ENCODE peak calls at places on chromosome 11, in eight cellular contexts. B, N, J, H, O, X, I and W are unnamed samples.

GRCh38 chr11:19714093-19714386 is 1.4 kb downstream of the NAV2 start:
- DNase-seq in B (no peak), N (peak), J (peak), H (no peak), O (no peak), X (peak), I (no peak), W (peak)

GRCh38 chr11:67033661-67034166 is 10.8 kb downstream of the SYT12 start:
- DNase-seq in B (peak), N (peak), J (peak), H (peak), O (no peak), X (peak), I (no peak), W (peak)

GRCh38 chr11:91795139-91795887 is 429.3 kb upstream of the FAT3 start:
- DNase-seq in B (peak), N (no peak), J (no peak), H (no peak), O (no peak), X (no peak), I (no peak), W (peak)

GRCh38 chr11:33500865-33501479 is 199.7 kb downstream of the C11orf91 start:
- DNase-seq in B (no peak), N (peak), J (peak), H (peak), O (no peak), X (peak), I (no peak), W (peak)

GRCh38 chr11:118437046-118437735 is 899 bp downstream of the KMT2A start:
- DNase-seq in B (no peak), N (peak), J (peak), H (peak), O (peak), X (peak), I (peak), W (peak)

GRCh38 chr11:113518716-113519495 is 43.7 kb upstream of the DRD2 start:
- DNase-seq in B (no peak), N (no peak), J (no peak), H (no peak), O (no peak), X (no peak), I (no peak), W (no peak)

GRCh38 chr11:97617031-97617430 is 1227.2 kb downstream of the JRKL start:
- DNase-seq in B (no peak), N (no peak), J (no peak), H (no peak), O (no peak), X (no peak), I (no peak), W (peak)

GRCh38 chr11:83044958-83045712 is 26.6 kb downstream of the RAB30 start:
- DNase-seq in B (no peak), N (peak), J (peak), H (peak), O (peak), X (peak), I (no peak), W (peak)

GRCh38 chr11:118953265-118953664 is 2.8 kb upstream of the UPK2 start:
- DNase-seq in B (no peak), N (peak), J (no peak), H (no peak), O (peak), X (no peak), I (peak), W (peak)

GRCh38 chr11:8283510-8284272 is 20.0 kb upstream of the LMO1 start:
- DNase-seq in B (no peak), N (no peak), J (no peak), H (no peak), O (no peak), X (no peak), I (peak), W (no peak)
- H3K4me3 ChIP-seq in B (no peak), N (no peak), J (no peak), H (no peak), O (no peak), X (no peak), I (peak), W (no peak)

GRCh38 chr11:74468058-74468457 is 709 bp upstream of the KCNE3 start:
- DNase-seq in B (no peak), N (no peak), J (no peak), H (no peak), O (no peak), X (no peak), I (no peak), W (no peak)
- H3K4me3 ChIP-seq in B (no peak), N (no peak), J (no peak), H (no peak), O (no peak), X (no peak), I (no peak), W (peak)

DNA sequence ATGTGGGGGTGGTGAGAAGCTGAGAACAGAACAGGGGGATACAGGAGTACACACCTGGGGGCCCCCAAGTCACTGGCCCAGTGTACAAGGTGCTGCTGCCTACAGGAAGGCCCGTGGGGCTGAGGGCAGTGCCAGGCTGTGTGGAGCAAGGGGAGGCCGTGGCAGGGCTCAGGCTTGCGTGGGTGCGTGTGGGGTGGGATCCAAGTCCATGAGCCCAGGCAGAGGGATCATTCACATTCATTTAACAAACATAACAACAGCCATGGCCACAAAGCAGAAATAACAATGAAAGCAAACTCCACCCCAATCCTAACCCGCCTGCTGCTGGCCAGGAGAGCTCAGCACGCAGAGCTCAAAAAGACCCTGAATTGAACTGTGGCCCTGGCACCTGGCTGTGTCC is 17.1 kb upstream of the SCGB1A1 start:
- DNase-seq in B (no peak), N (no peak), J (no peak), H (no peak), O (no peak), X (no peak), I (peak), W (no peak)
- H3K4me3 ChIP-seq in B (no peak), N (no peak), J (no peak), H (peak), O (no peak), X (peak), I (no peak), W (no peak)

DNA sequence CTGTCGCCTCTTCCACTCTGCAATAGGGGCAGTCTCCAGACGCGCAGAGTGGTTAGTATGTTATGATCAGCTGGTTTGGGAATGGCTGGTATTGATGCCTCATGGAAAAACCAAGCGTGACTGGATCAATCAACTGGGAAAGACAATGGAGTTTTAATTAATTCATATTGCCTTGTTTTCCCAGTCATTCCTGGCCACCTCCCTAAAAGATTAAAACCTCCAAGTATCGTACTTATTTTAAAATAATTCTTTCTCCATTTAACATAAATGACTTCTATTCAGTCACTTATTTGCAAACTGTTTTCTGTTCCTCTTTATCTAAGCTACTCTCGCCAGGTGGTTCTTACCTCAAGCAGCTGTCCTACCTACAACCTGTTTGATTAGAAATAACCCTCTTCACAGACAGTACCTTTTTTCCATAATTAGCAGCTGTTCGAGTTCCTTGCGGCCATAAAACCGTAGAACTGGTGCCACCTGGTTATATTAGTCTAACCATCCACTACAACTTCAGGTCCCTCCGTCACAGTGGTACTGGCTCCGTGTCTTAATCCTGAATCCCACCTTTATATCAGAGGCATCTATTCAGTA is 898 bp downstream of the ZNF215 start:
- DNase-seq in B (no peak), N (no peak), J (no peak), H (no peak), O (peak), X (no peak), I (no peak), W (no peak)
- H3K4me3 ChIP-seq in B (peak), N (peak), J (peak), H (peak), O (peak), X (peak), I (peak), W (peak)

DNA sequence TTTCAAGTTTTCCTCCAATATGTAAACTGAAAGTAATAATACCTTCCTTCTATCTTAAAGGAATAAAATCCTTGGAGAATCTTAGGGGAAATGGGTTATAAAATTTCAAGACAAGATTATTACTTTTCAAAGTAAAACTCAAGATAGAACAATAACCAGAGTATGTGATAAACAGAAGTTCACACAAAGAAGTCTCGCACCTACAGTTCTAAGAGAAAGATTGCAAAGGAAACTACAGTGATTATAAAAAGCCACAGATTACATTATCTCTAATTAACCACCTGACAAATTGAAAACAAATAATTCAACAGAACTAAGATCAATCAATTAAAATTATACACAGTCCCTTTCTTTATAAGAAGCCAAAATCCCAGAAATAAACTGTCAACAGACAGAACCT is 34.0 kb downstream of the AMBRA1 start:
- DNase-seq in B (no peak), N (no peak), J (no peak), H (no peak), O (no peak), X (no peak), I (no peak), W (no peak)
- H3K4me3 ChIP-seq in B (no peak), N (no peak), J (peak), H (no peak), O (peak), X (peak), I (peak), W (no peak)

GRCh38 chr11:35419713-35420333 is 465 bp upstream of the SLC1A2 start:
- DNase-seq in B (no peak), N (no peak), J (no peak), H (no peak), O (no peak), X (no peak), I (no peak), W (peak)
- H3K4me3 ChIP-seq in B (peak), N (peak), J (peak), H (peak), O (no peak), X (peak), I (peak), W (peak)

GRCh38 chr11:38952698-38953097 is 2354.7 kb upstream of the RAG2 start:
- DNase-seq in B (no peak), N (no peak), J (no peak), H (no peak), O (no peak), X (no peak), I (no peak), W (no peak)
- H3K4me3 ChIP-seq in B (no peak), N (no peak), J (no peak), H (no peak), O (no peak), X (no peak), I (no peak), W (no peak)

GRCh38 chr11:60972182-60973030 is 926 bp downstream of the CD6 start:
- DNase-seq in B (no peak), N (no peak), J (no peak), H (no peak), O (no peak), X (no peak), I (no peak), W (no peak)
- H3K4me3 ChIP-seq in B (no peak), N (no peak), J (no peak), H (no peak), O (no peak), X (no peak), I (peak), W (no peak)

GRCh38 chr11:84438565-84438964 is 1152.4 kb upstream of the CCDC90B start:
- DNase-seq in B (no peak), N (no peak), J (no peak), H (no peak), O (no peak), X (no peak), I (no peak), W (no peak)

GRCh38 chr11:84437129-84438123 is 1151.3 kb upstream of the CCDC90B start:
- DNase-seq in B (no peak), N (no peak), J (no peak), H (no peak), O (peak), X (no peak), I (no peak), W (no peak)
- H3K4me3 ChIP-seq in B (peak), N (no peak), J (no peak), H (no peak), O (no peak), X (peak), I (no peak), W (no peak)

GRCh38 chr11:45844822-45845573 is 2.3 kb upstream of the CRY2 start:
- DNase-seq in B (no peak), N (no peak), J (no peak), H (no peak), O (no peak), X (no peak), I (no peak), W (no peak)

GRCh38 chr11:45846974-45847907 is at the start of gene CRY2:
- DNase-seq in B (peak), N (peak), J (peak), H (peak), O (peak), X (peak), I (peak), W (peak)

GRCh38 chr11:45846174-45846675 is 1.1 kb upstream of the CRY2 start:
- DNase-seq in B (no peak), N (no peak), J (no peak), H (no peak), O (no peak), X (no peak), I (no peak), W (no peak)

GRCh38 chr11:45839204-45839603 is 8.1 kb upstream of the CRY2 start:
- DNase-seq in B (no peak), N (no peak), J (no peak), H (no peak), O (no peak), X (no peak), I (no peak), W (no peak)

DNA sequence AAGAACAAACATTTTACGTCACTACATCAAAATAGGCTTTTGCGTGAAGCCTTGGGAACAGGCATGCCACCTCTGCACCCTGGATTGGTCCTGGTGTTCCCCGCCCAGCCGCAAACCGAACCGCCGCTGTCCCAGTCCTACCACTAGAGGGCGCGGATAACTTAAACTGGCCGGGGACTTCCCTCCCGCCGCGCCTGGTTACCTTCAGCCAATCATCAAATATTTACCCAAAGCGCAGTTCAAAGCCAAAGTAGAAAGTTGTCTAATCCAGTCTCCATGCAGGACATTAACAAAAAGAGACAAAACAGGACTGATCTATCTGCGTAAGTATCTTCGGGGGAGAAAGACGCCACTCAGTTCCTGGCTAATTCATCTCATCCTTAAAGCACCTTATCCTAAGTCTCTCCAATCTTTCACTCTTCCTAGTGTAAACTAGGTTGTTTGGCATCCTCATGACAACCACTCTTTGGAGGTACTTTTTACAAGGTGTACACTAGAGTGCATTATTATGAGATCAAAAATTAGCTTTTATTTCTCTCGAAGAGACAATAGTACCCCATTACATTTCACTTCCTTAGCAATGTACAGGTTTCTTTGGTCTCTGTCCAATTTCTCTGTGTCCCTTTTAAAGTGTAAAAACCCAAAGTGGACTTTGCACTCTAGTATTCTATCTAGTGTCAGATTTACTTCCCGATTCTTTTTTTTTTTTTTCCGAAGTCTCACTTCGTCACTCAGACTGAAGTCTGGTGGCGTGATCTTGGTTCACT is 3.9 kb upstream of the CRY2 start:
- DNase-seq in B (peak), N (peak), J (peak), H (peak), O (peak), X (peak), I (peak), W (peak)
- H3K4me3 ChIP-seq in B (peak), N (no peak), J (no peak), H (no peak), O (peak), X (no peak), I (no peak), W (no peak)